ENCODE peak calls at places on chromosomes 16 and 17, in nine cellular contexts. J is cardiac fibroblast, O is astrocyte, B is fibroblast of lung, I is AG04450, K is mucosa of descending colon, E is heart left ventricle, S is A549, G is MG63. Z is an unnamed sample.

GRCh38 chr17:82932146-82933005 is 92.6 kb upstream of the ZNF750 start:
- DNase-seq in K (peak), S (no peak), J (peak), O (peak), I (peak), B (peak), E (no peak), G (no peak), Z (peak)

GRCh38 chr17:74239169-74239568 is 25.8 kb downstream of the TTYH2 start:
- DNase-seq in S (no peak), J (peak), K (no peak), G (no peak), O (peak), E (no peak), I (no peak), B (peak), Z (no peak)

GRCh38 chr16:80931985-80932720 is 74.5 kb downstream of the CMC2 start:
- DNase-seq in I (no peak), B (peak), O (peak), S (peak), E (peak), G (peak), J (peak), K (peak), Z (peak)

GRCh38 chr16:1133810-1134520 is 18.9 kb upstream of the CACNA1H start:
- DNase-seq in S (no peak), I (no peak), K (no peak), G (no peak), B (no peak), J (no peak), O (no peak), E (no peak), Z (no peak)

GRCh38 chr16:78106659-78107058 is 7.2 kb downstream of the WWOX start:
- DNase-seq in I (no peak), B (no peak), S (no peak), O (no peak), J (no peak), K (no peak), G (no peak), E (no peak), Z (no peak)

GRCh38 chr16:1154887-1155331 is 2.0 kb downstream of the CACNA1H start:
- DNase-seq in I (no peak), J (peak), E (no peak), O (no peak), K (no peak), B (peak), S (peak), G (no peak), Z (peak)

GRCh38 chr17:78865682-78866390 is 25.2 kb upstream of the USP36 start:
- DNase-seq in S (peak), I (peak), J (peak), K (peak), O (peak), B (peak), G (peak), E (peak), Z (peak)

GRCh38 chr17:44376124-44376523 is 12.5 kb upstream of the FAM171A2 start:
- DNase-seq in J (peak), O (no peak), E (peak), B (no peak), S (no peak), G (peak), I (no peak), K (peak), Z (no peak)

GRCh38 chr16:88624977-88625576 is 13.3 kb upstream of the IL17C start:
- DNase-seq in I (no peak), S (no peak), O (no peak), J (no peak), B (no peak), G (no peak), E (no peak), K (no peak), Z (no peak)

GRCh38 chr17:43151880-43152456 is 19.0 kb upstream of the NBR1 start:
- DNase-seq in I (no peak), E (no peak), J (no peak), B (no peak), K (no peak), S (no peak), G (no peak), O (no peak), Z (peak)

GRCh38 chr16:71648162-71648561 is 22.2 kb downstream of the MARVELD3 start:
- DNase-seq in E (no peak), O (no peak), S (no peak), G (no peak), B (no peak), I (no peak), K (no peak), J (no peak), Z (no peak)

GRCh38 chr16:2194852-2195315 is 1.5 kb downstream of the CASKIN1 start:
- DNase-seq in J (peak), E (no peak), O (no peak), G (no peak), S (peak), B (peak), K (no peak), I (no peak), Z (peak)

GRCh38 chr17:69947027-69947759 is 127.8 kb upstream of the KCNJ16 start:
- DNase-seq in G (no peak), O (peak), E (no peak), B (peak), K (no peak), S (no peak), I (no peak), J (no peak), Z (no peak)

GRCh38 chr16:14560523-14560922 is 69.5 kb downstream of the PARN start:
- DNase-seq in J (no peak), G (no peak), B (no peak), O (no peak), I (no peak), K (no peak), E (no peak), S (no peak), Z (no peak)

GRCh38 chr17:60107526-60108257 is 29.0 kb upstream of the HEATR6 start:
- DNase-seq in G (peak), E (no peak), K (no peak), O (no peak), B (no peak), J (peak), I (no peak), S (peak), Z (peak)

GRCh38 chr17:66636111-66636510 is 198.8 kb upstream of the CACNG5 start:
- DNase-seq in K (no peak), J (peak), S (no peak), O (peak), G (no peak), B (peak), I (peak), E (no peak), Z (peak)

GRCh38 chr16:21101631-21102420 is 48.8 kb downstream of the DNAH3 start:
- DNase-seq in J (peak), I (no peak), S (peak), B (peak), K (no peak), O (no peak), G (peak), E (peak), Z (peak)

GRCh38 chr16:21100447-21100846 is 50.2 kb downstream of the DNAH3 start:
- DNase-seq in G (peak), B (peak), S (peak), I (peak), J (peak), K (no peak), O (peak), E (no peak), Z (peak)

DNA sequence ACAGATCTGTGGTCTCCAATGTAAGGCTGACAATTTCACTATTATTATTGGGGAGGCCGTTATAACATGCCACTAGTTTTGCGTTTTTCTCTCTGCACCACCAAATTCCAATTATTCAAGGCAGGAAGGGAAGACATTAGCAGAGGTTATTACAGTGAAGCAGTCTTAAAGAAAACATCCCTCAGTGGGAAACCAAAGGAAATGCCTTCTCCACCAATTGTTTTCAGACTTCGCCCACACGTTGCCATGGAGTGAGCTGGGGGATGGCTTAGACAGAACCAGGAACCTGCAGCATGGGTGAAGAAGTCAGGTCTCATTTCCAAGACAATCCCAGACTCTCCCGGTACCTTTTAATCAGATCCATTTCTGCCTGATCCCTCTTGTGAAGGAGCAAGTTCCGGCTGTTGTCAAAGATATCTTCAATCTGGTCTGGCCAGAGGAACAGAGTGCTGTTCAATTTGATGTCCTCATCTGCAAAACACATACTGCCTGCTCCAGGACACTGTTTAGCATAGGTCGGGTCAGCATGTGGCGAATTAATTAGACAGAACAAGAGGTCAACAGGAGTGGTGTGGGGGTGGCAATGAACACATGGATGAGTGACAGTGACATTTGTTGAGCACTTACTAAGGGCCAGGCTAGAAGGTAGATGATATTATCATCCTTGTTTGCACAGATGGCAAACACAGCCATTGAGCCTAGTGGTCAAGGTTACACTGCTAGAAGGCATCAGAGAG is 46.4 kb downstream of the DNAH3 start:
- DNase-seq in K (no peak), J (peak), B (peak), I (no peak), E (no peak), S (no peak), O (peak), G (no peak), Z (peak)
- H3K4me3 ChIP-seq in K (no peak), J (no peak), B (no peak), I (no peak), E (no peak), S (no peak), O (peak), G (no peak), Z (no peak)

GRCh38 chr16:67162439-67163163 is 1.9 kb upstream of the HSF4 start:
- DNase-seq in B (peak), J (no peak), G (no peak), S (no peak), I (no peak), K (no peak), O (no peak), E (no peak), Z (no peak)
- H3K4me3 ChIP-seq in B (no peak), J (no peak), G (no peak), S (no peak), I (no peak), K (no peak), O (no peak), E (peak), Z (no peak)

DNA sequence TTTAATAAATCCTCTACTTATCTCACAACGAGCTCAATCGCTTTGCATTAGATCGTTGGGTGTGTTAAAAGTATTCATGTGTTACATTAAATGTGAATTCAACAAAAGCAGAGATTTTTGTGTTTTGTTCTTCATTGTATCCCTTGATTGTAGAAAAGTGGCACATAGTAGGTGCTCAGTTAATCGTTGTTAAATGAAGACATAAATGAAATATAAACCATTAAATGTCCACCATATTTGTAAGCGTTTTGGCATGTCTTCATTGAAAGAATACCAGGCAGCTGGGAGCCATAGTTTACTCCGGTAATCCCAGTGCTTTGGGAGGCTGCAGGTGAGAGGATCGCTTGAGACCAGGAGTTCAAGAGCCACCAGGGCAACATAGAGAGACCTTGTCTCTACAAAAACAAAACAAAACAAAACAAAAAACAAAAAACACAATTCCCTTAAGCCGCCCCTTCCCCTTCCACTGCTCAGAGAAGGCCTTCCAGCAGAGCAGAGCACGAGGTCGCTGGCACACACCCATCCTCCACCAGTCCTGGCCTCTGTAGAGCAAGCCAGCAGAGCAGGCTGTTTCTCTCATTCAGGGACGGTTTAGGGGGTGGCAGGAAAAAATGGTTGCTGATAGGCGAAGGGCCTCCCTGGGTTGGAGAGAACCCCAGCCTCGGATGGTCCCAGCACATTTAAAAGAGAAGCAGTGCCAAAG is 673 bp upstream of the CHD9 start:
- DNase-seq in I (no peak), O (no peak), K (peak), E (peak), S (peak), B (peak), G (peak), J (peak), Z (no peak)
- H3K4me3 ChIP-seq in I (peak), O (peak), K (peak), E (peak), S (peak), B (peak), G (peak), J (peak), Z (peak)

GRCh38 chr16:46918400-46918799 is 34.2 kb downstream of the GPT2 start:
- DNase-seq in B (no peak), E (no peak), J (no peak), K (no peak), G (no peak), S (no peak), O (no peak), I (no peak), Z (no peak)
- H3K4me3 ChIP-seq in B (no peak), E (no peak), J (no peak), K (no peak), G (no peak), S (no peak), O (no peak), I (no peak), Z (no peak)

GRCh38 chr17:30922235-30922993 is 669 bp downstream of the ADAP2 start:
- DNase-seq in I (no peak), G (no peak), B (no peak), O (no peak), J (no peak), E (peak), K (peak), S (no peak), Z (no peak)
- H3K4me3 ChIP-seq in I (peak), G (no peak), B (peak), O (no peak), J (peak), E (peak), K (peak), S (peak), Z (peak)

GRCh38 chr16:84823484-84823883 is 3.7 kb downstream of the CRISPLD2 start:
- DNase-seq in I (no peak), S (no peak), K (no peak), G (no peak), B (no peak), E (no peak), J (peak), O (no peak), Z (peak)
- H3K4me3 ChIP-seq in I (peak), S (no peak), K (no peak), G (no peak), B (peak), E (no peak), J (no peak), O (no peak), Z (peak)

GRCh38 chr17:76076100-76076764 is 1.7 kb downstream of the GALR2 start:
- DNase-seq in S (no peak), E (no peak), G (no peak), I (no peak), K (no peak), O (no peak), J (no peak), B (no peak), Z (no peak)

GRCh38 chr17:76077582-76078110 is 1.3 kb upstream of the ZACN start:
- DNase-seq in J (no peak), I (no peak), G (no peak), B (no peak), S (no peak), O (no peak), K (no peak), E (no peak), Z (no peak)

GRCh38 chr17:76075364-76076099 is 951 bp downstream of the GALR2 start:
- DNase-seq in G (no peak), E (no peak), K (no peak), I (no peak), J (peak), B (no peak), O (no peak), S (peak), Z (peak)

GRCh38 chr17:76078859-76079576 is at the start of gene ZACN:
- DNase-seq in S (no peak), E (no peak), G (no peak), J (no peak), B (no peak), I (no peak), K (peak), O (no peak), Z (no peak)

GRCh38 chr17:76076765-76077581 is 2.0 kb upstream of the ZACN start:
- DNase-seq in K (no peak), S (no peak), J (no peak), E (no peak), G (no peak), B (no peak), O (no peak), I (no peak), Z (peak)
- H3K4me3 ChIP-seq in K (no peak), S (no peak), J (no peak), E (no peak), G (no peak), B (no peak), O (no peak), I (no peak), Z (no peak)

GRCh38 chr16:73060948-73061495 is 13.1 kb upstream of the ZFHX3 start:
- DNase-seq in B (no peak), S (no peak), K (no peak), E (no peak), G (no peak), I (no peak), O (no peak), J (no peak), Z (no peak)
- H3K4me3 ChIP-seq in B (peak), S (peak), K (no peak), E (peak), G (no peak), I (no peak), O (no peak), J (peak), Z (no peak)